ENCODE peak calls at places on chromosome 2, in seven cellular contexts. Z, U, A, J, T, M and F are unnamed samples.

GRCh38 chr2:64793701-64794100 is 140.0 kb upstream of the SERTAD2 start:
- DNase-seq in A (no peak), U (no peak), T (no peak), M (no peak), J (no peak), Z (no peak), F (no peak)

GRCh38 chr2:85714841-85715240 is 20.7 kb downstream of the GNLY start:
- DNase-seq in U (no peak), A (no peak), M (no peak), Z (no peak), J (no peak), T (no peak), F (no peak)

GRCh38 chr2:113755690-113756063 is 765 bp downstream of the SLC35F5 start:
- DNase-seq in U (no peak), A (peak), J (no peak), Z (no peak), T (no peak), M (no peak), F (no peak)

GRCh38 chr2:164928101-164928673 is 27.1 kb downstream of the SLC38A11 start:
- DNase-seq in T (no peak), M (no peak), Z (no peak), J (no peak), A (no peak), U (no peak), F (no peak)

GRCh38 chr2:94956797-94957391 is 68.6 kb upstream of the MAL start:
- DNase-seq in M (peak), J (peak), A (no peak), Z (no peak), U (peak), T (peak), F (peak)

GRCh38 chr2:158923180-158923594 is 45.3 kb upstream of the TANC1 start:
- DNase-seq in A (peak), T (no peak), U (no peak), Z (no peak), M (peak), J (no peak), F (no peak)

GRCh38 chr2:15761910-15762309 is 170.2 kb downstream of the DDX1 start:
- DNase-seq in U (no peak), J (no peak), M (no peak), T (no peak), Z (no peak), A (no peak), F (no peak)

GRCh38 chr2:132669854-132670103 is 226 bp downstream of the LYPD1 start:
- DNase-seq in A (peak), T (peak), M (peak), U (no peak), Z (no peak), J (no peak), F (no peak)

GRCh38 chr2:218658671-218659257 is 659 bp downstream of the ZNF142 start:
- DNase-seq in U (peak), M (peak), Z (no peak), J (peak), A (peak), T (peak), F (peak)